ENCODE peak calls at places on chromosomes 2 and 18, in ten cellular contexts. One of them, this sample, is unnamed.

GRCh38 chr2:170498559-170498958 is 216.6 kb upstream of the SP5 start:
- DNase-seq in H9: no peak
- DNase-seq in M059J: no peak
- DNase-seq in nucleus accumbens: no peak
- DNase-seq in mesothelial cell of epicardium: no peak
- DNase-seq in mesenteric fat pad: no peak
- DNase-seq in NCI-H1436: peak; percentile 72
- DNase-seq in A549: no peak
- DNase-seq in HTR-8/SVneo: no peak
- DNase-seq in GM20000: no peak
- DNase-seq in this sample: no peak

GRCh38 chr2:174442546-174443510 is 44.0 kb downstream of the GPR155 start:
- DNase-seq in H9: no peak
- DNase-seq in M059J: peak; percentile 82
- DNase-seq in nucleus accumbens: no peak
- DNase-seq in mesothelial cell of epicardium: no peak
- DNase-seq in mesenteric fat pad: no peak
- DNase-seq in NCI-H1436: no peak
- DNase-seq in A549: peak; percentile 15
- DNase-seq in HTR-8/SVneo: peak; percentile 81
- DNase-seq in GM20000: no peak
- DNase-seq in this sample: no peak

GRCh38 chr2:46009315-46009714 is 287.9 kb upstream of the EPAS1 start:
- DNase-seq in H9: no peak
- DNase-seq in M059J: no peak
- DNase-seq in nucleus accumbens: no peak
- DNase-seq in mesothelial cell of epicardium: no peak
- DNase-seq in mesenteric fat pad: no peak
- DNase-seq in NCI-H1436: no peak
- DNase-seq in A549: no peak
- DNase-seq in HTR-8/SVneo: no peak
- DNase-seq in GM20000: no peak
- DNase-seq in this sample: no peak

GRCh38 chr2:10668402-10669012 is 21.3 kb downstream of the NOL10 start:
- DNase-seq in H9: no peak
- DNase-seq in M059J: peak; percentile 50
- DNase-seq in nucleus accumbens: no peak
- DNase-seq in mesothelial cell of epicardium: no peak
- DNase-seq in mesenteric fat pad: no peak
- DNase-seq in NCI-H1436: peak; percentile 43
- DNase-seq in A549: peak; percentile 15
- DNase-seq in HTR-8/SVneo: peak; percentile 26
- DNase-seq in GM20000: peak; percentile 30
- DNase-seq in this sample: no peak

GRCh38 chr2:69188174-69188900 is 175.4 kb downstream of the ANTXR1 start:
- DNase-seq in H9: no peak
- DNase-seq in M059J: no peak
- DNase-seq in nucleus accumbens: no peak
- DNase-seq in mesothelial cell of epicardium: no peak
- DNase-seq in mesenteric fat pad: no peak
- DNase-seq in NCI-H1436: no peak
- DNase-seq in A549: no peak
- DNase-seq in HTR-8/SVneo: no peak
- DNase-seq in GM20000: no peak
- DNase-seq in this sample: no peak

GRCh38 chr18:55478301-55478660 is 109.7 kb downstream of the TCF4 start:
- DNase-seq in H9: no peak
- DNase-seq in M059J: peak; percentile 58
- DNase-seq in nucleus accumbens: no peak
- DNase-seq in mesothelial cell of epicardium: no peak
- DNase-seq in mesenteric fat pad: no peak
- DNase-seq in NCI-H1436: no peak
- DNase-seq in A549: no peak
- DNase-seq in HTR-8/SVneo: no peak
- DNase-seq in GM20000: no peak
- DNase-seq in this sample: no peak

GRCh38 chr2:5520352-5520996 is 171.7 kb upstream of the SOX11 start:
- DNase-seq in H9: no peak
- DNase-seq in M059J: no peak
- DNase-seq in nucleus accumbens: no peak
- DNase-seq in mesothelial cell of epicardium: no peak
- DNase-seq in mesenteric fat pad: no peak
- DNase-seq in NCI-H1436: peak; percentile 28
- DNase-seq in A549: no peak
- DNase-seq in HTR-8/SVneo: no peak
- DNase-seq in GM20000: no peak
- DNase-seq in this sample: no peak

GRCh38 chr2:129847043-129847442 is 132.4 kb upstream of the RAB6C start:
- DNase-seq in H9: no peak
- DNase-seq in M059J: no peak
- DNase-seq in nucleus accumbens: no peak
- DNase-seq in mesothelial cell of epicardium: no peak
- DNase-seq in mesenteric fat pad: no peak
- DNase-seq in NCI-H1436: no peak
- DNase-seq in A549: no peak
- DNase-seq in HTR-8/SVneo: no peak
- DNase-seq in GM20000: no peak
- DNase-seq in this sample: no peak

GRCh38 chr2:181746844-181747243 is 66.5 kb upstream of the NEUROD1 start:
- DNase-seq in H9: no peak
- DNase-seq in M059J: no peak
- DNase-seq in nucleus accumbens: no peak
- DNase-seq in mesothelial cell of epicardium: no peak
- DNase-seq in mesenteric fat pad: no peak
- DNase-seq in NCI-H1436: no peak
- DNase-seq in A549: no peak
- DNase-seq in HTR-8/SVneo: no peak
- DNase-seq in GM20000: no peak
- DNase-seq in this sample: no peak

GRCh38 chr2:81545626-81546025 is 1241.1 kb upstream of the LRRTM1 start:
- DNase-seq in H9: no peak
- DNase-seq in M059J: peak; percentile 60
- DNase-seq in nucleus accumbens: no peak
- DNase-seq in mesothelial cell of epicardium: no peak
- DNase-seq in mesenteric fat pad: no peak
- DNase-seq in NCI-H1436: no peak
- DNase-seq in A549: no peak
- DNase-seq in HTR-8/SVneo: peak; percentile 3
- DNase-seq in GM20000: no peak
- DNase-seq in this sample: no peak

GRCh38 chr2:240925191-240925575 is 19.0 kb downstream of the CROCC2 start:
- DNase-seq in H9: peak; percentile 28
- DNase-seq in M059J: no peak
- DNase-seq in nucleus accumbens: no peak
- DNase-seq in mesothelial cell of epicardium: no peak
- DNase-seq in mesenteric fat pad: peak; percentile 64
- DNase-seq in NCI-H1436: no peak
- DNase-seq in A549: no peak
- DNase-seq in HTR-8/SVneo: no peak
- DNase-seq in GM20000: no peak
- DNase-seq in this sample: peak; percentile 81

GRCh38 chr2:191559569-191559968 is 118.4 kb upstream of the NABP1 start:
- DNase-seq in H9: no peak
- DNase-seq in M059J: no peak
- DNase-seq in nucleus accumbens: no peak
- DNase-seq in mesothelial cell of epicardium: no peak
- DNase-seq in mesenteric fat pad: no peak
- DNase-seq in NCI-H1436: no peak
- DNase-seq in A549: no peak
- DNase-seq in HTR-8/SVneo: no peak
- DNase-seq in GM20000: no peak
- DNase-seq in this sample: no peak

GRCh38 chr2:113910110-113910717 is 20.3 kb downstream of the ACTR3 start:
- DNase-seq in H9: no peak
- DNase-seq in M059J: peak; percentile 63
- DNase-seq in nucleus accumbens: no peak
- DNase-seq in mesothelial cell of epicardium: no peak
- DNase-seq in mesenteric fat pad: no peak
- DNase-seq in NCI-H1436: no peak
- DNase-seq in A549: no peak
- DNase-seq in HTR-8/SVneo: no peak
- DNase-seq in GM20000: no peak
- DNase-seq in this sample: no peak

GRCh38 chr18:70377317-70377799 is 88.5 kb downstream of the SOCS6 start:
- DNase-seq in H9: no peak
- DNase-seq in M059J: peak; percentile 66
- DNase-seq in nucleus accumbens: no peak
- DNase-seq in mesothelial cell of epicardium: no peak
- DNase-seq in mesenteric fat pad: no peak
- DNase-seq in NCI-H1436: no peak
- DNase-seq in A549: peak; percentile 44
- DNase-seq in HTR-8/SVneo: peak; percentile 10
- DNase-seq in GM20000: no peak
- DNase-seq in this sample: no peak

GRCh38 chr2:188676012-188676405 is 298.2 kb upstream of the COL3A1 start:
- DNase-seq in H9: no peak
- DNase-seq in M059J: peak; percentile 26
- DNase-seq in nucleus accumbens: no peak
- DNase-seq in mesothelial cell of epicardium: no peak
- DNase-seq in mesenteric fat pad: no peak
- DNase-seq in NCI-H1436: no peak
- DNase-seq in A549: no peak
- DNase-seq in HTR-8/SVneo: no peak
- DNase-seq in GM20000: no peak
- DNase-seq in this sample: no peak

GRCh38 chr2:11516984-11517648 is 16.7 kb upstream of the GREB1 start:
- DNase-seq in H9: no peak
- DNase-seq in M059J: no peak
- DNase-seq in nucleus accumbens: no peak
- DNase-seq in mesothelial cell of epicardium: no peak
- DNase-seq in mesenteric fat pad: no peak
- DNase-seq in NCI-H1436: no peak
- DNase-seq in A549: no peak
- DNase-seq in HTR-8/SVneo: no peak
- DNase-seq in GM20000: no peak
- DNase-seq in this sample: no peak

GRCh38 chr2:113080134-113080533 is 12.4 kb downstream of the IL1F10 start:
- DNase-seq in H9: peak; percentile 61
- DNase-seq in M059J: peak; percentile 44
- DNase-seq in nucleus accumbens: no peak
- DNase-seq in mesothelial cell of epicardium: peak; percentile 65
- DNase-seq in mesenteric fat pad: no peak
- DNase-seq in NCI-H1436: no peak
- DNase-seq in A549: peak; percentile 31
- DNase-seq in HTR-8/SVneo: peak; percentile 41
- DNase-seq in GM20000: peak; percentile 54
- DNase-seq in this sample: peak; percentile 53